ENCODE peak calls at places on chromosomes 13 and 19, in six cellular contexts. C is body of pancreas, D is H1, H is vagina, V is tibial nerve, W is IMR-90. L is an unnamed sample.

GRCh38 chr19:57812201-57812600 is 2.5 kb downstream of the ZNF552 start:
- DNase-seq in C (no peak), D (no peak), H (no peak), V (no peak), W (no peak), L (no peak)

GRCh38 chr13:27955192-27955591 is 13.9 kb downstream of the CDX2 start:
- DNase-seq in C (no peak), D (no peak), H (no peak), V (no peak), W (no peak), L (no peak)

GRCh38 chr13:89150362-89150761 is 1479.2 kb downstream of the SLITRK5 start:
- DNase-seq in C (peak; percentile 18), D (no peak), H (no peak), V (no peak), W (no peak), L (no peak)

GRCh38 chr13:57629821-57630235 is 1.7 kb upstream of the PCDH17 start:
- DNase-seq in C (peak; percentile 87), D (peak; percentile 93), H (peak; percentile 92), V (peak; percentile 65), W (peak; percentile 42), L (peak; percentile 93)

GRCh38 chr13:43776680-43777079 is 10.1 kb downstream of the ENOX1 start:
- DNase-seq in C (no peak), D (no peak), H (no peak), V (no peak), W (no peak), L (no peak)

GRCh38 chr13:93147293-93147645 is 79.3 kb upstream of the GPC6 start:
- DNase-seq in C (no peak), D (no peak), H (no peak), V (no peak), W (no peak), L (no peak)

GRCh38 chr13:90485441-90485840 is 862.0 kb upstream of the MIR17HG start:
- DNase-seq in C (no peak), D (no peak), H (no peak), V (peak; percentile 6), W (peak; percentile 65), L (no peak)

GRCh38 chr19:39873385-39873784 is 27.2 kb upstream of the FBL start:
- DNase-seq in C (no peak), D (no peak), H (no peak), V (no peak), W (no peak), L (no peak)

GRCh38 chr19:3099347-3100145 is 5.4 kb downstream of the GNA11 start:
- DNase-seq in C (peak; percentile 11), D (no peak), H (no peak), V (no peak), W (no peak), L (no peak)

GRCh38 chr13:34294483-34295129 is 476.7 kb downstream of the RFC3 start:
- DNase-seq in C (no peak), D (no peak), H (no peak), V (no peak), W (no peak), L (peak; percentile 41)

GRCh38 chr13:60335531-60335930 is 61.5 kb upstream of the TDRD3 start:
- DNase-seq in C (no peak), D (no peak), H (no peak), V (no peak), W (peak; percentile 22), L (no peak)

GRCh38 chr19:16601378-16602052 is 26.5 kb downstream of the MED26 start:
- DNase-seq in C (no peak), D (no peak), H (no peak), V (no peak), W (no peak), L (no peak)
- H3K4me1 ChIP-seq in C (peaks cover 57% of the 10 kb centered on the region), D (no peaks in the 10 kb centered on the region), H (peaks cover 42% of the 10 kb centered on the region), V (no peaks in the 10 kb centered on the region), W (peaks cover 9% of the 10 kb centered on the region), L (peaks cover 24% of the 10 kb centered on the region)

DNA sequence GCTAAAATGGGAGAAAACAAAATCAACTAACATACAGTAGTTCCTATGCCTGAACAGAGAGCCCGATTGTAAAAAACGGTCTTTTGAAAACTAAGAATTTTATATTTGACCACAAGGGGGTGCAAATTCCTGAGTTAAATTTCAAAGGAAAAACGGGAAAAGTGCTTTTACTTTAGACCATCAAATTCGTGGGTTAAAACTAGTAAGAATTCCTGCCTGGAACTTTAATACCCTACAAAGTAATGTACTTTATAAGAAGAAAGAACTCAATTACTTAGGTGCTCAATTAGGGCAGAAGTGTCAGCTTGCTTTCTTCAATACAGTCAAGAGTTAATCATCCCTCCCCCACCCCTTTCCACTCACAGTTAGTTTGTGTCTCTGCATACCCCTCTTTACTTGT is 69.8 kb downstream of the KCNRG start:
- DNase-seq in C (no peak), D (no peak), H (no peak), V (no peak), W (peak; percentile 47), L (no peak)
- H3K27ac ChIP-seq in C (no peak overlapping the region), D (no peak overlapping the region), H (no peak overlapping the region), V (peak overlapping the region; percentile 74), W (peak overlapping the region; percentile 47), L (no peak overlapping the region)

GRCh38 chr13:99498304-99499161 is 2.7 kb upstream of the TM9SF2 start:
- DNase-seq in C (peak; percentile 99), D (peak; percentile 98), H (peak; percentile 99), V (peak; percentile 93), W (peak; percentile 95), L (peak; percentile 97)
- TF ChIP-seq POLR2A in C (no peak), D (no peak), H (no peak), V (no peak), W (no peak), L (peak; percentile 46)

GRCh38 chr19:2049741-2050348 is 1.2 kb downstream of the MKNK2 start:
- DNase-seq in C (peak; percentile 96), D (no peak), H (no peak), V (peak; percentile 81), W (peak; percentile 61), L (peak; percentile 87)

GRCh38 chr19:2047449-2048103 is 3.5 kb downstream of the MKNK2 start:
- DNase-seq in C (peak; percentile 96), D (no peak), H (no peak), V (no peak), W (no peak), L (no peak)

GRCh38 chr19:2048104-2048958 is 2.7 kb downstream of the MKNK2 start:
- DNase-seq in C (peak; percentile 45), D (no peak), H (no peak), V (no peak), W (no peak), L (no peak)

GRCh38 chr19:2050349-2050990 is 574 bp downstream of the MKNK2 start:
- DNase-seq in C (peak; percentile 38), D (no peak), H (no peak), V (no peak), W (no peak), L (no peak)

DNA sequence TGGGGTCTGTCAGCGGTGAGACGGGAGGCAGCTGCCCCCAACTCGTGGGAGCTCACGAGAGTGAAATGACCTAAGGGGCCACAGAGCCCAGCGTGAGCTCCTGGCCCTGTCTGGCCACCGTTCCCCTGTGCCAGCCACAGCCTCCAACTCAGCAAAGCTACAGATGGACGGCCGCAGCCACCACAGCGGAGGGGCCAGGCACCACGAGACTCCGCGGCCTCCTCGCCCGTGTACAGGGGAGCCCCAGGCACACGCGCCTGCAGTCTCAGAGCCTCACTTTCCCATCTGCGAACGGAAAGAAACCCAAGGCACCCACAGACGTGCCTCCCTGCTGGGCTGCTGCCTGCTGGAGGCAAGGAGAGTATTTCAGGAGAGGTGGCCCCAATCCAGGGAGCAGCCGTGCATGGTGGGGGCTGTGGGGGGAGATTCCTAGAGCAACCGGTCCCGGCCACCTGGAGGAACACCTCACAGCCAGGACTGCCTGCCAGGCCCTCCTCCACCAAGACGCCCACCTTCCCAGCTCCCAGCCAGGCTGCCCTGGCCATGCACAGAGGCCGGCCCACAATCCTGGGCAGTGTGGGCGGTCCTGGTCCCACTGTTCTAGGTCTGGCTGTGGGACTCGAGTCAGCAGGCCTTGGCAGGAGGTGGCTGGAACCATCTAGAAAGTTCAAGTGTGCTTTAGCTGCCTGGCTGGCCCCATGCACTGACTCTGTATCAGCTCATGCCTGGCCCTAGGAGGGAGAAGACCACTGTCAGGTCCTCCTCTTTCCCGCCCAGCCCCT is 1.9 kb downstream of the MKNK2 start:
- DNase-seq in C (peak; percentile 64), D (no peak), H (no peak), V (no peak), W (no peak), L (no peak)
- H3K4me1 ChIP-seq in C (peaks cover 84% of the 10 kb centered on the region), D (peaks cover 6% of the 10 kb centered on the region), H (peaks cover 85% of the 10 kb centered on the region), V (no peaks in the 10 kb centered on the region), W (peaks cover 23% of the 10 kb centered on the region), L (peaks cover 79% of the 10 kb centered on the region)

DNA sequence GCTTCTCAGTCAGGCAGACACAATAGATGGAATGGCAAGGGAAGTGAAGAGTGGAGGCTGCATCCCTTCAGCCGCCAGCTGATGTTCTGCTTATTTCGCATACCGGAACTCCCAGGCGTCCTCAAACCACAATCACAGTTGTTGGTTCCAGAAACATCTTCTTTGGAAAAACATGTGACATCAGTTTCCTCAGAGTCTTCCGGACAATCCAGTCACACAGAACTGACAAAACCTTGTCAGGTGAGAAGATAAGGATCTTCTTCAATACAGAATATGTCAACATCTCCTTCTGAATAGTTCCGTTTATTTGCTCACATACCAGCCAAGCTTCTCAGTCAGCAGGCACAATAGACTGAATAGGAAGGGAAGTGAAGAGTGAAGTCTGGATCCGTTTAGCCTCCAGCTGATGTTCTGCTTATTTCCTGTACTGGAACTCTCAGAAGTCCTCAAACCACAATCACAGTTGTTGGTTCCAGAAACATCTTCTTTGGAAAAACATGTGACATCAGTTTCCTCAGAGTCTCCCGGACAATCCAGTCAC is 45.1 kb upstream of the CEACAM21 start:
- DNase-seq in C (no peak), D (no peak), H (no peak), V (peak; percentile 49), W (no peak), L (no peak)
- H3K27ac ChIP-seq in C (peak overlapping the region; percentile 70), D (no peak overlapping the region), H (peak overlapping the region; percentile 30), V (peak overlapping the region; percentile 83), W (no peak overlapping the region), L (peak overlapping the region; percentile 75)

DNA sequence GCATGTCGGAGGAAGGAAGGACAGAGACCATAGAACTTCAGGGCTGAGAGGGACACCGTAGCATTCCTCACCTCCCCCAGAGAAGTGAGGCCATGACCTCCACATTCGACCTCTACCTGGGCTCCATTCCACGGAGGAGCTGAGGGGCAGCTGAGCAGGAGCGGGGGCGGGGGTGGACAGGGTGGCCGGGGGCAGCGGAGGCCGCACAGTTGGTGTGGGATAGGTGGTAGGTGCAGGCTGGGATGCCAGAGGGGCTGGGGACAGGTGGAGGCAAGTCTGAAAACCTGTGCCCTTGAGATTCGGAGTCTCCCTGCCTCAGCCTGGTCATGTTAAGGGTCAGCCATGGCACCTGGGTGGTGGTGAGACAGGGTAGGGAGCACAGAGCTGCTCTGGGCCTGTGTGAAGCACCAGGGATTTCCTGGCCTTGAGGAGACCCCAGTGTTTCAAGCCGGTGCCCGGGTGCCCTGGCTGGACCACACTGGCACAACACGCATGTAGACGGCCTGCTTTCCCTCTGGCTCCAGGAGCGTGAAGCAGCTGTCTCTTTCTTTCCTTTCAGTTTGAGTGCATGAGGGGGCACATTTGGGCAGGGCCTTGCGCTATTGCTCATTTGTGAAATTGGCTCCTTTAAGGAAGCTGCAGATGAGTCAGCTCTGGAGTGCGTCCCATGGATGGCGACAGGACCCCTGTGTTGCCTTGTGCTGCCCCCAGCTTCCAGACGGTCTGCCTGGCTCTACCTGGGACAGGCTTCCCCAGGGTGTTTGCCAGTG is 51.8 kb downstream of the TSSK6 start:
- DNase-seq in C (peak; percentile 44), D (no peak), H (no peak), V (no peak), W (peak; percentile 86), L (peak; percentile 43)
- TF ChIP-seq POLR2A in C (no peak), D (no peak), H (no peak), V (no peak), W (no peak), L (no peak)